ENCODE peak calls at places on chromosomes 6 and 20, in six cellular contexts. X, I, Y, D, J and P are unnamed samples.

GRCh38 chr20:10626896-10627295 is 46.9 kb downstream of the JAG1 start:
- DNase-seq in X (no peak), I (no peak), Y (no peak), D (no peak), J (no peak), P (no peak)

GRCh38 chr6:77231438-77232305 is 231.6 kb downstream of the HTR1B start:
- DNase-seq in X (no peak), I (no peak), Y (peak; percentile 13), D (no peak), J (no peak), P (no peak)

GRCh38 chr6:34578445-34579262 is 22.5 kb upstream of the SPDEF start:
- DNase-seq in X (no peak), I (no peak), Y (no peak), D (no peak), J (peak; percentile 16), P (no peak)

GRCh38 chr20:44183282-44183681 is 3.7 kb downstream of the JPH2 start:
- DNase-seq in X (no peak), I (no peak), Y (no peak), D (no peak), J (no peak), P (no peak)

GRCh38 chr20:17543531-17543961 is 12.4 kb upstream of the BFSP1 start:
- DNase-seq in X (no peak), I (no peak), Y (peak; percentile 86), D (no peak), J (no peak), P (no peak)

GRCh38 chr6:153965996-153966395 is 73.0 kb upstream of the OPRM1 start:
- DNase-seq in X (no peak), I (peak; percentile 26), Y (no peak), D (no peak), J (no peak), P (no peak)

GRCh38 chr20:48166082-48166835 is 381.0 kb upstream of the SULF2 start:
- DNase-seq in X (no peak), I (no peak), Y (no peak), D (no peak), J (no peak), P (no peak)

GRCh38 chr6:155492061-155492735 is 36.6 kb upstream of the NOX3 start:
- DNase-seq in X (no peak), I (no peak), Y (no peak), D (no peak), J (no peak), P (no peak)

GRCh38 chr20:46307139-46307998 is 929 bp downstream of the CDH22 start:
- DNase-seq in X (peak; percentile 71), I (peak; percentile 46), Y (peak; percentile 20), D (peak; percentile 59), J (peak; percentile 72), P (peak; percentile 70)

GRCh38 chr6:127120109-127120786 is 1.8 kb downstream of the RSPO3 start:
- DNase-seq in X (no peak), I (no peak), Y (no peak), D (no peak), J (peak; percentile 44), P (no peak)

GRCh38 chr6:26312096-26312463 is 52.9 kb upstream of the BTN3A2 start:
- DNase-seq in X (no peak), I (no peak), Y (no peak), D (no peak), J (no peak), P (no peak)

GRCh38 chr20:14288341-14289330 is 48.8 kb downstream of the FLRT3 start:
- DNase-seq in X (no peak), I (no peak), Y (peak; percentile 72), D (no peak), J (no peak), P (no peak)

GRCh38 chr6:106181664-106182418 is 95.7 kb downstream of the PRDM1 start:
- DNase-seq in X (no peak), I (no peak), Y (peak; percentile 88), D (no peak), J (no peak), P (no peak)

GRCh38 chr20:38195521-38195920 is 30.5 kb upstream of the TGM2 start:
- DNase-seq in X (no peak), I (no peak), Y (no peak), D (no peak), J (no peak), P (no peak)

GRCh38 chr20:23082846-23083552 is 3.1 kb downstream of the CD93 start:
- DNase-seq in X (no peak), I (no peak), Y (no peak), D (no peak), J (peak; percentile 88), P (no peak)

GRCh38 chr20:57991211-57991841 is 237.1 kb downstream of the ANKRD60 start:
- DNase-seq in X (no peak), I (no peak), Y (no peak), D (no peak), J (no peak), P (no peak)

GRCh38 chr20:57389695-57390603 is 1.2 kb upstream of the RBM38 start:
- DNase-seq in X (peak; percentile 45), I (no peak), Y (no peak), D (no peak), J (peak; percentile 57), P (peak; percentile 55)

GRCh38 chr20:43188861-43189613 is 669 bp downstream of the PTPRT start:
- DNase-seq in X (peak; percentile 56), I (no peak), Y (no peak), D (no peak), J (no peak), P (no peak)

GRCh38 chr20:44720994-44721784 is 6.0 kb downstream of the CCN5 start:
- DNase-seq in X (no peak), I (no peak), Y (peak; percentile 77), D (no peak), J (peak; percentile 76), P (no peak)

GRCh38 chr20:15658295-15658694 is 915.0 kb downstream of the KIF16B start:
- DNase-seq in X (no peak), I (no peak), Y (no peak), D (no peak), J (no peak), P (no peak)

GRCh38 chr6:25027221-25027916 is 91.6 kb upstream of the RIPOR2 start:
- DNase-seq in X (no peak), I (peak; percentile 81), Y (no peak), D (peak; percentile 63), J (peak; percentile 63), P (peak; percentile 67)

GRCh38 chr20:14336667-14337066 is 745 bp downstream of the FLRT3 start:
- DNase-seq in X (no peak), I (no peak), Y (peak; percentile 16), D (no peak), J (no peak), P (no peak)

GRCh38 chr6:44003345-44004061 is 123.7 kb downstream of the MRPL14 start:
- DNase-seq in X (no peak), I (no peak), Y (no peak), D (no peak), J (no peak), P (no peak)
- H3K4me3 ChIP-seq in X (no peak overlapping the region), I (no peak overlapping the region), Y (no peak overlapping the region), D (peak overlapping the region; percentile 52), J (peak overlapping the region; percentile 44), P (peak overlapping the region; percentile 39)

GRCh38 chr6:170272341-170273065 is 18.4 kb downstream of the DLL1 start:
- DNase-seq in X (no peak), I (no peak), Y (no peak), D (no peak), J (peak; percentile 45), P (no peak)
- H3K4me3 ChIP-seq in X (no peak overlapping the region), I (peak overlapping the region; percentile 64), Y (no peak overlapping the region), D (peak overlapping the region; percentile 54), J (peak overlapping the region; percentile 41), P (peak overlapping the region; percentile 75)

GRCh38 chr6:7148100-7148822 is 40.5 kb downstream of the RREB1 start:
- DNase-seq in X (no peak), I (no peak), Y (peak; percentile 79), D (no peak), J (no peak), P (no peak)

GRCh38 chr6:7144810-7145209 is 37.0 kb downstream of the RREB1 start:
- DNase-seq in X (no peak), I (no peak), Y (no peak), D (no peak), J (no peak), P (no peak)

GRCh38 chr6:7147051-7147671 is 39.4 kb downstream of the RREB1 start:
- DNase-seq in X (no peak), I (no peak), Y (no peak), D (no peak), J (no peak), P (no peak)

GRCh38 chr6:7145269-7146078 is 37.7 kb downstream of the RREB1 start:
- DNase-seq in X (no peak), I (no peak), Y (no peak), D (no peak), J (no peak), P (no peak)

GRCh38 chr6:7146079-7146828 is 38.5 kb downstream of the RREB1 start:
- DNase-seq in X (no peak), I (peak; percentile 33), Y (peak; percentile 80), D (no peak), J (peak; percentile 76), P (no peak)
- H3K4me3 ChIP-seq in X (no peak overlapping the region), I (peak overlapping the region; percentile 11), Y (peak overlapping the region; percentile 9), D (no peak overlapping the region), J (no peak overlapping the region), P (peak overlapping the region; percentile 37)

DNA sequence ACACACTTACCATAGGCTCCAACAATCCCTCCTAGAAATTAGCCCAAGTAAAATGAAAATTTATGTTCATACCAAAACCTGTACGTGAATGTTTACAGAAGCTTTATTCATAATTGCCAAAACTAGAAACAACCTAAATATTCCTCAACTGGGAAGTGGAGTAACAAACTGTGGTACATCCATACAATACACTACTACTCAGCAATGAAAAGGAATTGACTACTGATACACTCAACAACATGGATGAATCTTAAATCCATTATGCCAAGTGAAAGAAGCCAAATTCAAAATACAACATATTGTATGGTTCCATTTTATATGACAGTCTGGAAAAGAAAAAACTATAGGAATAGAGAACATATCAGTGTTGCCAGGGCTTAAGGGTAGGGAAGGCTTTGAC is 19.7 kb upstream of the MMP24 start:
- DNase-seq in X (no peak), I (no peak), Y (no peak), D (no peak), J (no peak), P (no peak)
- H3K4me3 ChIP-seq in X (no peak overlapping the region), I (no peak overlapping the region), Y (no peak overlapping the region), D (no peak overlapping the region), J (no peak overlapping the region), P (no peak overlapping the region)

DNA sequence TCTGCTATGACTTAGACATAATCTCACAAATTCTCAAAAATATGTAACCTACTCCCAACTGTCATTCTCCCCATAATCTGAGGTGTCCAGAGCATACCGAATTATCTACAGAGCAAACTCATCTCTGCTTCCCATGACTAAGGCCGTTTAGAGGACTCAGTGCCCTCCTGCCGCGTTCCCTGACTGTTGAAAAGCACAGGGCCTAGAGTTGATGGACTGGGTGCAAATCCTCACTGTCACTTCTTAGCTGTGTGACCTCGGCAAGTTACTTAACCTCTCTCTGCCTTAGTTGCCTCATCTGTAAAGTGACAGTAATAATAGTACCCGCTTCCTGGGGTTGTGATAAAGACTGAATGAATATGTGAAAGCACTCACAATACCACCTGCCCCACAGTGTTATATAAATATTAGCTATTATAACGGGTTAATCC is 4.7 kb upstream of the TUBB2A start:
- DNase-seq in X (no peak), I (no peak), Y (no peak), D (no peak), J (no peak), P (no peak)
- H3K4me3 ChIP-seq in X (peak overlapping the region; percentile 68), I (no peak overlapping the region), Y (peak overlapping the region; percentile 89), D (peak overlapping the region; percentile 71), J (peak overlapping the region; percentile 79), P (no peak overlapping the region)